ENCODE peak calls at places on chromosomes 3 and 15, in six cellular contexts. One of them, this sample, is unnamed.
A peak's percentile ranks its signal among the peaks of the same experiment; 100 is the strongest.

GRCh38 chr3:46059432-46059831 is 32.1 kb upstream of the XCR1 start:
- DNase-seq in H1: no peak
- DNase-seq in GM23338: no peak
- DNase-seq in AG04450: no peak
- DNase-seq in cardiac fibroblast: no peak
- DNase-seq in OCI-LY7: peak; percentile 8
- DNase-seq in this sample: no peak

GRCh38 chr3:72797773-72798543 is 50.3 kb downstream of the SHQ1 start:
- DNase-seq in H1: no peak
- DNase-seq in GM23338: peak; percentile 45
- DNase-seq in AG04450: no peak
- DNase-seq in cardiac fibroblast: peak; percentile 54
- DNase-seq in OCI-LY7: no peak
- DNase-seq in this sample: no peak

GRCh38 chr15:58951388-58952060 is 18.0 kb upstream of the SLTM start:
- DNase-seq in H1: no peak
- DNase-seq in GM23338: no peak
- DNase-seq in AG04450: peak; percentile 30
- DNase-seq in cardiac fibroblast: peak; percentile 89
- DNase-seq in OCI-LY7: no peak
- DNase-seq in this sample: peak; percentile 40

GRCh38 chr3:42043116-42043796 is 47.9 kb upstream of the TRAK1 start:
- DNase-seq in H1: peak; percentile 71
- DNase-seq in GM23338: peak; percentile 94
- DNase-seq in AG04450: no peak
- DNase-seq in cardiac fibroblast: peak; percentile 96
- DNase-seq in OCI-LY7: no peak
- DNase-seq in this sample: no peak

GRCh38 chr15:91552555-91552954 is 301.0 kb upstream of the SLCO3A1 start:
- DNase-seq in H1: no peak
- DNase-seq in GM23338: no peak
- DNase-seq in AG04450: no peak
- DNase-seq in cardiac fibroblast: no peak
- DNase-seq in OCI-LY7: no peak
- DNase-seq in this sample: no peak

GRCh38 chr3:87792532-87793321 is 266.1 kb downstream of the CGGBP1 start:
- DNase-seq in H1: peak; percentile 72
- DNase-seq in GM23338: peak; percentile 65
- DNase-seq in AG04450: no peak
- DNase-seq in cardiac fibroblast: no peak
- DNase-seq in OCI-LY7: no peak
- DNase-seq in this sample: no peak

GRCh38 chr3:98817546-98817945 is 54.4 kb downstream of the ST3GAL6 start:
- DNase-seq in H1: no peak
- DNase-seq in GM23338: peak; percentile 76
- DNase-seq in AG04450: peak; percentile 21
- DNase-seq in cardiac fibroblast: peak; percentile 76
- DNase-seq in OCI-LY7: peak; percentile 69
- DNase-seq in this sample: no peak

GRCh38 chr3:142724682-142725351 is 983 bp downstream of the TRPC1 start:
- DNase-seq in H1: peak; percentile 82
- DNase-seq in GM23338: peak; percentile 92
- DNase-seq in AG04450: no peak
- DNase-seq in cardiac fibroblast: peak; percentile 34
- DNase-seq in OCI-LY7: no peak
- DNase-seq in this sample: no peak

GRCh38 chr3:147616998-147617619 is 207.9 kb downstream of the ZIC1 start:
- DNase-seq in H1: no peak
- DNase-seq in GM23338: peak; percentile 77
- DNase-seq in AG04450: no peak
- DNase-seq in cardiac fibroblast: peak; percentile 33
- DNase-seq in OCI-LY7: peak; percentile 30
- DNase-seq in this sample: no peak

GRCh38 chr3:58236527-58237237 is 910 bp upstream of the ABHD6 start:
- DNase-seq in H1: peak; percentile 80
- DNase-seq in GM23338: peak; percentile 75
- DNase-seq in AG04450: no peak
- DNase-seq in cardiac fibroblast: peak; percentile 23
- DNase-seq in OCI-LY7: peak; percentile 15
- DNase-seq in this sample: no peak

GRCh38 chr3:58241321-58242044 is 3.9 kb downstream of the ABHD6 start:
- DNase-seq in H1: no peak
- DNase-seq in GM23338: peak; percentile 28
- DNase-seq in AG04450: no peak
- DNase-seq in cardiac fibroblast: no peak
- DNase-seq in OCI-LY7: no peak
- DNase-seq in this sample: no peak

GRCh38 chr3:58237238-58237939 is at the start of gene ABHD6:
- DNase-seq in H1: peak; percentile 94
- DNase-seq in GM23338: peak; percentile 83
- DNase-seq in AG04450: no peak
- DNase-seq in cardiac fibroblast: peak; percentile 70
- DNase-seq in OCI-LY7: peak; percentile 86
- DNase-seq in this sample: no peak

GRCh38 chr3:58237940-58238681 is 519 bp downstream of the ABHD6 start:
- DNase-seq in H1: peak; percentile 69
- DNase-seq in GM23338: peak; percentile 56
- DNase-seq in AG04450: no peak
- DNase-seq in cardiac fibroblast: no peak
- DNase-seq in OCI-LY7: peak; percentile 66
- DNase-seq in this sample: no peak

DNA sequence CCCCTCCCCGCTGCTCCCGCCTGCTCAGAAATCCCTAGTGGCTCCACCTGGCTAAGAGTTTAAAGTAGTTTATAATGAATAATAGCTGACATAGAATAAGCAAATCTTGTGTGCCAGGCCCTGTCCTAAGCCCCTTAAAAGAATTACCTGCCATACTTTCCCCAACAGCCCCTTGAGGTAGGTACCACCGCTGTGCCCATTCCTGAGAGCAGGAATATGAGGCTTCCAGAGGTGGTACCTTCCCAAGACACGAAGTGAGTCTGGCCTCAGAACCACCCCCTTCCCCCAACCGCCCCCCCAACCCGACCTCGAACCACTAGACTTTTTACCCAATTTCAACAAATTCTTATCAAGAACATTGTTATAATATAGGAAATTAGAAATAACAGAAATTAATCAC is 1.2 kb downstream of the ABHD6 start:
- DNase-seq in H1: no peak
- DNase-seq in GM23338: no peak
- DNase-seq in AG04450: no peak
- DNase-seq in cardiac fibroblast: no peak
- DNase-seq in OCI-LY7: no peak
- DNase-seq in this sample: no peak
- H3K4me3 ChIP-seq in H1: peak overlapping the region; percentile 75
- H3K4me3 ChIP-seq in GM23338: peak overlapping the region; percentile 95
- H3K4me3 ChIP-seq in AG04450: peak overlapping the region; percentile 88
- H3K4me3 ChIP-seq in cardiac fibroblast: peak overlapping the region; percentile 96
- H3K4me3 ChIP-seq in OCI-LY7: peak overlapping the region; percentile 80
- H3K4me3 ChIP-seq in this sample: no peak overlapping the region

DNA sequence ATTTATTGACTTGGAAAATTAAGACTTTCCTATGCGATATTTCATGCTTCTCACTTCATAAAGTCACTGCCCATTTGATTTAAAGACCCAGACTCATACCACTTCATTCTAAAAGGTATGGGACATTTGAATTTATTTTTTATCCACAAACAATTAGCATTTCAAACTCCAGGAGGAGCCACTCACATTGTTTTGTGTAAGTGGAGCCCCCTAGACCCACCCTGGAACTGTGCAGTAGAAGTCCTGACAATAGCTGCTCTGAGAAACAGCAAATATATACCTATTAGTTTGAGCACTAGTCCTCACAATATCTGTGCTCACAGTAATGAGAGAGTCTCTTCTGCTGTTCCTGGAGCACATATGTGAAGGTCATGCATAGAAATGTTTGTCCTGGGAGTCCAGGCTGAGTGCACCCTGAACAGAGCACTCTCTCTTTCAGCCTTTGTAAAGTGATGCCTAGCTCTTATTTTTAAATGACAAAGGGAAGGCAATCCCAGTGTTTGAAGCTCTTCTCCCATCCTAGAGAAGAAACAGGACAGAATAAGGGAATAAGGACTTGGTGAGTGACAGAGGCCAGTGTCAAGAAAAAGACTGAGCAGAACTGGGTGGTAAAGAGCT is 127.5 kb upstream of the STRIT1 start:
- DNase-seq in H1: no peak
- DNase-seq in GM23338: peak; percentile 48
- DNase-seq in AG04450: no peak
- DNase-seq in cardiac fibroblast: no peak
- DNase-seq in OCI-LY7: peak; percentile 11
- DNase-seq in this sample: no peak
- TF ChIP-seq CTCF in H1: peak; percentile 86
- TF ChIP-seq CTCF in GM23338: peak; percentile 62
- TF ChIP-seq CTCF in AG04450: no peak
- TF ChIP-seq CTCF in cardiac fibroblast: no peak
- TF ChIP-seq CTCF in OCI-LY7: peak; percentile 48
- TF ChIP-seq CTCF in this sample: no peak

GRCh38 chr3:4593014-4593413 is 99.9 kb downstream of the ITPR1 start:
- DNase-seq in H1: no peak
- DNase-seq in GM23338: no peak
- DNase-seq in AG04450: no peak
- DNase-seq in cardiac fibroblast: no peak
- DNase-seq in OCI-LY7: no peak
- DNase-seq in this sample: no peak

GRCh38 chr3:4596596-4596995 is 103.4 kb downstream of the ITPR1 start:
- DNase-seq in H1: no peak
- DNase-seq in GM23338: no peak
- DNase-seq in AG04450: no peak
- DNase-seq in cardiac fibroblast: no peak
- DNase-seq in OCI-LY7: no peak
- DNase-seq in this sample: no peak

GRCh38 chr3:4600526-4600925 is 107.4 kb downstream of the ITPR1 start:
- DNase-seq in H1: no peak
- DNase-seq in GM23338: no peak
- DNase-seq in AG04450: no peak
- DNase-seq in cardiac fibroblast: no peak
- DNase-seq in OCI-LY7: no peak
- DNase-seq in this sample: no peak

GRCh38 chr3:4597204-4597985 is 104.2 kb downstream of the ITPR1 start:
- DNase-seq in H1: no peak
- DNase-seq in GM23338: no peak
- DNase-seq in AG04450: no peak
- DNase-seq in cardiac fibroblast: no peak
- DNase-seq in OCI-LY7: no peak
- DNase-seq in this sample: no peak

DNA sequence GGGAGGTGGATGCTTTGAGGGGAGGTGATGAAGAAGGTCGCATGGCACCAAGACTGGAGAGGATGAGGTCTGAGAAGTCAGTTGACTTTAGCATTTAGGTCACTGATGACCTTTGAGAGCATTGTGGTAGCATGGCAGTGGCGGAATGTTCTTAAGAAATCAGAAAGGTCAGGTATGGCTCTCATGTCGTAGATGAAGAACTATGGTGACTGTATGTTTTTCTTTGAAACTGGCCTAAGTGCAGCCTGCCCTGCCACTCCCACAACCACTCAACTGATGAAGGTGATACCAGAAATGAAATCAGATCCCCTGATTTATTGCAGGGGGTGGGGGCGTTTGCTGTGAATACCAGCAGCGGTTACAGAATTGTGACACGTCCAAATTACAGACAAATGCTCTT is 102.6 kb downstream of the ITPR1 start:
- DNase-seq in H1: no peak
- DNase-seq in GM23338: no peak
- DNase-seq in AG04450: no peak
- DNase-seq in cardiac fibroblast: no peak
- DNase-seq in OCI-LY7: no peak
- DNase-seq in this sample: no peak
- H3K4me3 ChIP-seq in H1: no peak overlapping the region
- H3K4me3 ChIP-seq in GM23338: no peak overlapping the region
- H3K4me3 ChIP-seq in AG04450: no peak overlapping the region
- H3K4me3 ChIP-seq in cardiac fibroblast: no peak overlapping the region
- H3K4me3 ChIP-seq in OCI-LY7: no peak overlapping the region
- H3K4me3 ChIP-seq in this sample: no peak overlapping the region

DNA sequence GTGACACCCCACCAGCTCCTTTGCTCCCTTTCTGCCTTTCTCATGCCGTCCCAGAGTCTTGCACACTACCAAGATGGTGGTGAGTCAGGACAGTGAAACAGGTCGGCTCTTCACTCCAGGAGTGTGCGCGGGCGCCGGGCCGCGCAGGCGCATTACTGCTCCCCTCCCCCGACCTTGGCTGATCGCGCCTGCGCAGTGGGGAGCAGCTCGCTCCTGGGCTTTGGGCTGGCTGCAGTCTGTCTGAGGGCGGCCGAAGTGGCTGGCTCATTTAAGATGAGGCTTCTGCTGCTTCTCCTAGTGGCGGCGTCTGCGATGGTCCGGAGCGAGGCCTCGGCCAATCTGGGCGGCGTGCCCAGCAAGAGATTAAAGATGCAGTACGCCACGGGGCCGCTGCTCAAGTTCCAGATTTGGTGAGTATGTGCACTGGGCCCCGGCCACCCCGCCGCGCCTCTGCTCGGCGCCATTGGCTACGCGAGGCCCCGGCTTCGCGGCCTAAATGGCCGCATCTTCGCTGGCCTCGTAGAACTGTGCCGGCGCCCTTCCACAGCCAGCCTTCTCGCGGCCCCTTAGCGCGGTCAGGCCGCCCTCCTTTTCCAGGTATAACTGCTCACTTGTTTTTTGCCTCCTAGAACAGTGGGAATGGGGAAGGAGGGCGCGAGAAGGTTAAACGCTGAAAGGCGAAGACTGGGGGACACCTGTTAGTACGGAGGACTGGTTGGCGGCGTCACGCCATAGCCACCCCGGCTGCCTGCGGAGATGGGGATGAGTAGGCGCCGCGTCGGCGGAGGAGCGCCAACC is at the start of gene SELENOT:
- DNase-seq in H1: peak; percentile 96
- DNase-seq in GM23338: peak; percentile 94
- DNase-seq in AG04450: peak; percentile 92
- DNase-seq in cardiac fibroblast: peak; percentile 98
- DNase-seq in OCI-LY7: peak; percentile 95
- DNase-seq in this sample: peak; percentile 59
- TF ChIP-seq CTCF in H1: peak; percentile 5
- TF ChIP-seq CTCF in GM23338: peak; percentile 17
- TF ChIP-seq CTCF in AG04450: peak; percentile 39
- TF ChIP-seq CTCF in cardiac fibroblast: peak; percentile 26
- TF ChIP-seq CTCF in OCI-LY7: peak; percentile 29
- TF ChIP-seq CTCF in this sample: peak; percentile 23

DNA sequence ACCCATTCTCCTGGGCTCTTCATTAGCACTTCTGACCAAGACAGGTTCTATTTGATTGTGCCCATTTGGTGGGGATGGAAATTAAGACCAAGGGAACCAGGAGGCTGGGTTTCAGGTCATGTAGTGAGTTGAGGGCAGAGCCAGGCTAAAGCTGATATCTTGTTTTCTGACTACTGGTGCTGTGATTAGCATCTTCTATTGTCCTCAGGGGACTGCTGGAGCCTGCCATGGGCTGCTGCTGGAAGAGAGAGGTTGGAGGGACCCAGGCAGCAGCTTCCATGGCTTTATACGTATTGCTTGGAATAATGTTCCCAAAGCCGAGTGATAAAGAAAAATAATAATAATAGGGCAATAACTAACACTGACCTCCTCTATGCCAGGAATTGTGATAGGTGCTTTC is 211.4 kb upstream of the ROPN1 start:
- DNase-seq in H1: no peak
- DNase-seq in GM23338: no peak
- DNase-seq in AG04450: no peak
- DNase-seq in cardiac fibroblast: no peak
- DNase-seq in OCI-LY7: no peak
- DNase-seq in this sample: no peak
- H3K4me3 ChIP-seq in H1: no peak overlapping the region
- H3K4me3 ChIP-seq in GM23338: no peak overlapping the region
- H3K4me3 ChIP-seq in AG04450: no peak overlapping the region
- H3K4me3 ChIP-seq in cardiac fibroblast: no peak overlapping the region
- H3K4me3 ChIP-seq in OCI-LY7: no peak overlapping the region
- H3K4me3 ChIP-seq in this sample: no peak overlapping the region

GRCh38 chr3:37995652-37996641 is 5.4 kb downstream of the VILL start:
- DNase-seq in H1: no peak
- DNase-seq in GM23338: no peak
- DNase-seq in AG04450: no peak
- DNase-seq in cardiac fibroblast: no peak
- DNase-seq in OCI-LY7: no peak
- DNase-seq in this sample: no peak
- TF ChIP-seq CTCF in H1: no peak
- TF ChIP-seq CTCF in GM23338: no peak
- TF ChIP-seq CTCF in AG04450: no peak
- TF ChIP-seq CTCF in cardiac fibroblast: no peak
- TF ChIP-seq CTCF in OCI-LY7: no peak
- TF ChIP-seq CTCF in this sample: no peak

This sample was measured in AG04449.